ENCODE peak calls at places on chromosomes 3 and 15, in four cellular contexts. E, Z, M and W are unnamed samples.

GRCh38 chr3:58085616-58086015 is 77.4 kb downstream of the FLNB start:
- DNase-seq in E (no peak), Z (no peak), M (no peak), W (no peak)

GRCh38 chr15:26945046-26945445 is 25.9 kb upstream of the GABRG3 start:
- DNase-seq in E (no peak), Z (no peak), M (no peak), W (no peak)

GRCh38 chr3:100882571-100882981 is 110.6 kb downstream of the ABI3BP start:
- DNase-seq in E (no peak), Z (no peak), M (no peak), W (no peak)

GRCh38 chr3:172564499-172564898 is 41.3 kb upstream of the TNFSF10 start:
- DNase-seq in E (no peak), Z (no peak), M (no peak), W (no peak)

GRCh38 chr3:193974591-193974990 is 161.4 kb upstream of the HES1 start:
- DNase-seq in E (no peak), Z (no peak), M (no peak), W (no peak)

GRCh38 chr3:30401971-30402370 is 204.4 kb upstream of the TGFBR2 start:
- DNase-seq in E (no peak), Z (no peak), M (no peak), W (no peak)

GRCh38 chr3:140465988-140466387 is 211.9 kb upstream of the TRIM42 start:
- DNase-seq in E (no peak), Z (no peak), M (no peak), W (no peak)

GRCh38 chr3:64889991-64890390 is 202.2 kb upstream of the ADAMTS9 start:
- DNase-seq in E (no peak), Z (no peak), M (no peak), W (no peak)

GRCh38 chr15:72156928-72157327 is 38.7 kb downstream of the SENP8 start:
- DNase-seq in E (no peak), Z (no peak), M (no peak), W (no peak)

GRCh38 chr15:100426893-100427292 is 85.1 kb upstream of the ADAMTS17 start:
- DNase-seq in E (no peak), Z (no peak), M (no peak), W (no peak)

GRCh38 chr3:158701666-158702065 is 29.2 kb upstream of the LXN start:
- DNase-seq in E (no peak), Z (no peak), M (no peak), W (no peak)

GRCh38 chr3:72496055-72496690 is 352.1 kb downstream of the SHQ1 start:
- DNase-seq in E (no peak), Z (no peak), M (no peak), W (no peak)

GRCh38 chr3:137121704-137122314 is 164.0 kb downstream of the IL20RB start:
- DNase-seq in E (peak), Z (no peak), M (no peak), W (no peak)

GRCh38 chr3:114214542-114215341 is 22.6 kb downstream of the ZNF80 start:
- DNase-seq in E (no peak), Z (no peak), M (no peak), W (no peak)

GRCh38 chr3:114216186-114216970 is 21.0 kb downstream of the ZNF80 start:
- DNase-seq in E (no peak), Z (no peak), M (no peak), W (no peak)

GRCh38 chr3:114212646-114213045 is 24.7 kb downstream of the ZNF80 start:
- DNase-seq in E (no peak), Z (no peak), M (no peak), W (no peak)

GRCh38 chr3:114213669-114214541 is 23.5 kb downstream of the ZNF80 start:
- DNase-seq in E (peak), Z (peak), M (peak), W (no peak)

DNA sequence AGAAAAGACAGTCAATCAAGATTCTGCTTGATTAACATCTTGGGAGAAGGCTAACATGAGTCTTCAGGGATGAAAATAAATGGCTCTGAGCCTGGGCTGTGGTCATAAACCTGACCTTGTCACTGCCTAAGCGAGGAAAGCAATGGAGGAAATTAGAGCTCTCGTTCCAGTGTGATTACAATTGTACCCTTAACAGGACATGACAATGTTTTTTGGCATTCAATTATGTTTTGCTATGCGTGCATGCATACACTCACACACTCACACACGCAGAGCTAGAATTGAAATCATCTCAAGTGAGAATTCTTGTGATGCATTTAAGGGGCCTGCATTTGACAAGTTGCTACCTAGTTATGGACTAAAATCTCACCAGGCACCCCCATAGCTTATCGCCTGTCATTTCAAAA is 24.1 kb downstream of the ZNF80 start:
- DNase-seq in E (no peak), Z (no peak), M (no peak), W (no peak)
- H3K27ac ChIP-seq in E (no peak), Z (peak), M (peak), W (no peak)

GRCh38 chr15:29805043-29805707 is 17.1 kb downstream of the TJP1 start:
- DNase-seq in E (no peak), Z (no peak), M (no peak), W (no peak)
- H3K27ac ChIP-seq in E (peak), Z (no peak), M (no peak), W (peak)

DNA sequence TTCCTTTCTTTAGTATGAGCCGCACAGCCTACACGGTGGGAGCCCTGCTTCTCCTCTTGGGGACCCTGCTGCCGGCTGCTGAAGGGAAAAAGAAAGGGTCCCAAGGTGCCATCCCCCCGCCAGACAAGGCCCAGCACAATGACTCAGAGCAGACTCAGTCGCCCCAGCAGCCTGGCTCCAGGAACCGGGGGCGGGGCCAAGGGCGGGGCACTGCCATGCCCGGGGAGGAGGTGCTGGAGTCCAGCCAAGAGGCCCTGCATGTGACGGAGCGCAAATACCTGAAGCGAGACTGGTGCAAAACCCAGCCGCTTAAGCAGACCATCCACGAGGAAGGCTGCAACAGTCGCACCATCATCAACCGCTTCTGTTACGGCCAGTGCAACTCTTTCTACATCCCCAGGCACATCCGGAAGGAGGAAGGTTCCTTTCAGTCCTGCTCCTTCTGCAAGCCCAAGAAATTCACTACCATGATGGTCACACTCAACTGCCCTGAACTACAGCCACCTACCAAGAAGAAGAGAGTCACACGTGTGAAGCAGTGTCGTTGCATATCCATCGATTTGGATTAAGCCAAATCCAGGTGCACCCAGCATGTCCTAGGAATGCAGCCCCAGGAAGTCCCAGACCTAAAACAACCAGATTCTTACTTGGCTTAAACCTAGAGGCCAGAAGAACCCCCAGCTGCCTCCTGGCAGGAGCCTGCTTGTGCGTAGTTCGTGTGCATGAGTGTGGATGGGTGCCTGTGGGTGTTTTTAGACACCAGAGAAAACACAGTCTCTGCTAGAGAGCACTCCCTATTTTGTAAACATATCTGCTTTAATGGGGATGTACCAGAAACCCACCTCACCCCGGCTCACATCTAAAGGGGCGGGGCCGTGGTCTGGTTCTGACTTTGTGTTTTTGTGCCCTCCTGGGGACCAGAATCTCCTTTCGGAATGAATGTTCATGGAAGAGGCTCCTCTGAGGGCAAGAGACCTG is 13.2 kb downstream of the GREM1 start:
- DNase-seq in E (peak), Z (peak), M (no peak), W (no peak)
- H3K27ac ChIP-seq in E (no peak), Z (no peak), M (no peak), W (no peak)

DNA sequence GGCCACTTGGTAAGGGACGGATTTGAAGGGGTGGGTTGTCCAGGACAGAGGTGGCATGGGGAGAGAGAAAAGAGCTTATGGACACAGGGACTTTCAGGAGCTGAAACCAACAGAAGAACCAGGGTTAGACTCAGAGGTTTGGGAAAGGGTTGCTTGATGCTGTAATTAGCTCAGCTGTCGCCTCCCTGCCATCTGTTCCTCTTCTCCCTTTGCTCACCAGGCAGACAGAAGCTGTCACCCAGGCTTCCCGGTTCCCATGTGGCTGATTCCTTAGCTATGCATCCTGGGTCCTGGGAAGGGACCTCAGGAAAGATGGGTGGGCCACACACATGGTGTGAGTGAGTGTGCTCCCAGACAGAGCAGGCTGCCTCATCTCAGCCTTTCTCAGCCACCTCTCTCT is 14.0 kb downstream of the PTPN23 start:
- DNase-seq in E (no peak), Z (no peak), M (no peak), W (no peak)
- H3K27ac ChIP-seq in E (no peak), Z (peak), M (no peak), W (no peak)

GRCh38 chr15:60373745-60374144 is 24.0 kb downstream of the ANXA2 start:
- DNase-seq in E (no peak), Z (no peak), M (no peak), W (no peak)
- H3K27ac ChIP-seq in E (peak), Z (peak), M (no peak), W (no peak)

DNA sequence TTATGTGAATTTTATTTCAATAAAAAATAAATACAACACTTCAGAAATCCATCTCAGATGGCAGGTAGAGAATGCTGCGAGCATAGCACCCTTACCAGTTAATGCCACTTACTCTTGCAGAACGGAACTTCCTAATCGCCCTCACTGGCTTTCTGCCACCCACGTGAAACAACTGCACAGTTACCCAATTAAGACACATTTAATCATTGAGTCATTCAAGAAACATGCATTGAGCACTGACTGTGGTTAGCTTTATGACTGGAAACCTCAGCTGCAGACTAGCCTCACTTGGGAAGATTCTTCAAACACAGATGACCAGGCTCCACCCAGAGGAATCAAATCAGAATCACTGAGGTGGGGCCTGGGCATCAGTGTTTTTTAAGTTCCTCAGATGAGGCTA is 5.6 kb upstream of the MFGE8 start:
- DNase-seq in E (peak), Z (no peak), M (no peak), W (no peak)
- H3K27ac ChIP-seq in E (no peak), Z (no peak), M (no peak), W (no peak)

DNA sequence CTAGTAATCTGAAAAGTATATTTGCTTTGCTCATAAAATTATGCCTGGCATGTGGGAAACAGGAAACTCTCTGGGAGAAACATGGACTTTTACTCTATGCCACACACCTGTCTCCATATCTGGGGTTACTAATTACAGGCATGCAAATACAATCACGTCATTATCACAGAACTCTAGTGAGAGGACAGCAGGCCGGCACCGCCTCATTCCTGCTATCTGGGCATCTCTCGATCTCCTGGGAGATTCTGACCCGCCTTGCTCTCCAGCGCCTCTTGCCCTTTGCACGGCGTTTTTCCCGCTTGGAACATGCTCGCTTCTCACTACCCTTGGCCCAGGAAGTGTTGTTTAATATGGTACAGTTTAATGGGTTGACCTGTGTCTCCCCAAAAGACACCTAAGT is 45.4 kb upstream of the PARL start:
- DNase-seq in E (peak), Z (no peak), M (no peak), W (no peak)
- H3K27ac ChIP-seq in E (peak), Z (no peak), M (no peak), W (no peak)